ENCODE peak calls at places on chromosomes 5 and 9, in nine cellular contexts. One of them, this sample, is unnamed.

GRCh38 chr5:60377826-60378225 is 322.1 kb downstream of the DEPDC1B start:
- DNase-seq in OCI-LY7: no peak
- DNase-seq in neural progenitor cell: no peak
- DNase-seq in GM23338: no peak
- DNase-seq in PC-3: no peak
- DNase-seq in GM23248: peak; percentile 57
- DNase-seq in HCT116: no peak
- DNase-seq in SK-N-SH: no peak
- DNase-seq in hepatocyte: no peak
- DNase-seq in this sample: no peak

GRCh38 chr9:16869961-16870605 is 387 bp downstream of the BNC2 start:
- DNase-seq in OCI-LY7: no peak
- DNase-seq in neural progenitor cell: peak; percentile 52
- DNase-seq in GM23338: peak; percentile 54
- DNase-seq in PC-3: peak; percentile 23
- DNase-seq in GM23248: peak; percentile 65
- DNase-seq in HCT116: no peak
- DNase-seq in SK-N-SH: peak; percentile 67
- DNase-seq in hepatocyte: peak; percentile 33
- DNase-seq in this sample: no peak

GRCh38 chr5:176724472-176724871 is 77.2 kb downstream of the TSPAN17 start:
- DNase-seq in OCI-LY7: no peak
- DNase-seq in neural progenitor cell: no peak
- DNase-seq in GM23338: no peak
- DNase-seq in PC-3: no peak
- DNase-seq in GM23248: no peak
- DNase-seq in HCT116: no peak
- DNase-seq in SK-N-SH: no peak
- DNase-seq in hepatocyte: no peak
- DNase-seq in this sample: no peak

GRCh38 chr5:108516771-108517170 is 134.9 kb upstream of the FBXL17 start:
- DNase-seq in OCI-LY7: no peak
- DNase-seq in neural progenitor cell: no peak
- DNase-seq in GM23338: no peak
- DNase-seq in PC-3: no peak
- DNase-seq in GM23248: no peak
- DNase-seq in HCT116: no peak
- DNase-seq in SK-N-SH: no peak
- DNase-seq in hepatocyte: peak; percentile 49
- DNase-seq in this sample: no peak

GRCh38 chr5:8710426-8710930 is 835.4 kb downstream of the SEMA5A start:
- DNase-seq in OCI-LY7: no peak
- DNase-seq in neural progenitor cell: no peak
- DNase-seq in GM23338: no peak
- DNase-seq in PC-3: no peak
- DNase-seq in GM23248: no peak
- DNase-seq in HCT116: no peak
- DNase-seq in SK-N-SH: no peak
- DNase-seq in hepatocyte: no peak
- DNase-seq in this sample: no peak

GRCh38 chr9:37617161-37617560 is 24.8 kb upstream of the TOMM5 start:
- DNase-seq in OCI-LY7: no peak
- DNase-seq in neural progenitor cell: no peak
- DNase-seq in GM23338: no peak
- DNase-seq in PC-3: no peak
- DNase-seq in GM23248: no peak
- DNase-seq in HCT116: no peak
- DNase-seq in SK-N-SH: no peak
- DNase-seq in hepatocyte: peak; percentile 19
- DNase-seq in this sample: no peak

GRCh38 chr5:84274585-84275468 is 109.9 kb downstream of the EDIL3 start:
- DNase-seq in OCI-LY7: peak; percentile 17
- DNase-seq in neural progenitor cell: peak; percentile 61
- DNase-seq in GM23338: peak; percentile 79
- DNase-seq in PC-3: peak; percentile 60
- DNase-seq in GM23248: peak; percentile 53
- DNase-seq in HCT116: peak; percentile 26
- DNase-seq in SK-N-SH: peak; percentile 22
- DNase-seq in hepatocyte: peak; percentile 42
- DNase-seq in this sample: peak; percentile 34

GRCh38 chr5:174636081-174636480 is 88.3 kb upstream of the MSX2 start:
- DNase-seq in OCI-LY7: no peak
- DNase-seq in neural progenitor cell: no peak
- DNase-seq in GM23338: no peak
- DNase-seq in PC-3: no peak
- DNase-seq in GM23248: no peak
- DNase-seq in HCT116: no peak
- DNase-seq in SK-N-SH: no peak
- DNase-seq in hepatocyte: no peak
- DNase-seq in this sample: peak; percentile 18

GRCh38 chr5:1800470-1801060 is 642 bp upstream of the NDUFS6 start:
- DNase-seq in OCI-LY7: no peak
- DNase-seq in neural progenitor cell: peak; percentile 56
- DNase-seq in GM23338: peak; percentile 34
- DNase-seq in PC-3: peak; percentile 11
- DNase-seq in GM23248: no peak
- DNase-seq in HCT116: no peak
- DNase-seq in SK-N-SH: no peak
- DNase-seq in hepatocyte: no peak
- DNase-seq in this sample: peak; percentile 43

GRCh38 chr5:119330367-119331183 is 25.2 kb upstream of the TNFAIP8 start:
- DNase-seq in OCI-LY7: no peak
- DNase-seq in neural progenitor cell: no peak
- DNase-seq in GM23338: no peak
- DNase-seq in PC-3: no peak
- DNase-seq in GM23248: peak; percentile 34
- DNase-seq in HCT116: no peak
- DNase-seq in SK-N-SH: no peak
- DNase-seq in hepatocyte: no peak
- DNase-seq in this sample: no peak

GRCh38 chr5:17305024-17305423 is 87.6 kb downstream of the BASP1 start:
- DNase-seq in OCI-LY7: no peak
- DNase-seq in neural progenitor cell: no peak
- DNase-seq in GM23338: no peak
- DNase-seq in PC-3: no peak
- DNase-seq in GM23248: no peak
- DNase-seq in HCT116: no peak
- DNase-seq in SK-N-SH: no peak
- DNase-seq in hepatocyte: peak; percentile 31
- DNase-seq in this sample: no peak

GRCh38 chr5:95759005-95759404 is 27.9 kb downstream of the RHOBTB3 start:
- DNase-seq in OCI-LY7: no peak
- DNase-seq in neural progenitor cell: no peak
- DNase-seq in GM23338: no peak
- DNase-seq in PC-3: no peak
- DNase-seq in GM23248: no peak
- DNase-seq in HCT116: no peak
- DNase-seq in SK-N-SH: no peak
- DNase-seq in hepatocyte: peak; percentile 24
- DNase-seq in this sample: no peak

GRCh38 chr5:170108266-170108785 is 2.6 kb downstream of the FOXI1 start:
- DNase-seq in OCI-LY7: no peak
- DNase-seq in neural progenitor cell: no peak
- DNase-seq in GM23338: no peak
- DNase-seq in PC-3: no peak
- DNase-seq in GM23248: no peak
- DNase-seq in HCT116: no peak
- DNase-seq in SK-N-SH: no peak
- DNase-seq in hepatocyte: no peak
- DNase-seq in this sample: no peak

GRCh38 chr9:126157409-126157808 is 169.2 kb upstream of the MVB12B start:
- DNase-seq in OCI-LY7: no peak
- DNase-seq in neural progenitor cell: no peak
- DNase-seq in GM23338: no peak
- DNase-seq in PC-3: no peak
- DNase-seq in GM23248: no peak
- DNase-seq in HCT116: no peak
- DNase-seq in SK-N-SH: no peak
- DNase-seq in hepatocyte: no peak
- DNase-seq in this sample: no peak

GRCh38 chr5:5317976-5318375 is 104.5 kb upstream of the ICE1 start:
- DNase-seq in OCI-LY7: no peak
- DNase-seq in neural progenitor cell: no peak
- DNase-seq in GM23338: no peak
- DNase-seq in PC-3: no peak
- DNase-seq in GM23248: no peak
- DNase-seq in HCT116: no peak
- DNase-seq in SK-N-SH: no peak
- DNase-seq in hepatocyte: no peak
- DNase-seq in this sample: no peak

GRCh38 chr5:172548311-172548731 is 92.7 kb upstream of the NEURL1B start:
- DNase-seq in OCI-LY7: no peak
- DNase-seq in neural progenitor cell: peak; percentile 44
- DNase-seq in GM23338: no peak
- DNase-seq in PC-3: no peak
- DNase-seq in GM23248: no peak
- DNase-seq in HCT116: no peak
- DNase-seq in SK-N-SH: no peak
- DNase-seq in hepatocyte: no peak
- DNase-seq in this sample: no peak

GRCh38 chr5:143588933-143589662 is 185.6 kb upstream of the NR3C1 start:
- DNase-seq in OCI-LY7: no peak
- DNase-seq in neural progenitor cell: no peak
- DNase-seq in GM23338: no peak
- DNase-seq in PC-3: peak; percentile 49
- DNase-seq in GM23248: no peak
- DNase-seq in HCT116: no peak
- DNase-seq in SK-N-SH: no peak
- DNase-seq in hepatocyte: peak; percentile 43
- DNase-seq in this sample: peak; percentile 48

DNA sequence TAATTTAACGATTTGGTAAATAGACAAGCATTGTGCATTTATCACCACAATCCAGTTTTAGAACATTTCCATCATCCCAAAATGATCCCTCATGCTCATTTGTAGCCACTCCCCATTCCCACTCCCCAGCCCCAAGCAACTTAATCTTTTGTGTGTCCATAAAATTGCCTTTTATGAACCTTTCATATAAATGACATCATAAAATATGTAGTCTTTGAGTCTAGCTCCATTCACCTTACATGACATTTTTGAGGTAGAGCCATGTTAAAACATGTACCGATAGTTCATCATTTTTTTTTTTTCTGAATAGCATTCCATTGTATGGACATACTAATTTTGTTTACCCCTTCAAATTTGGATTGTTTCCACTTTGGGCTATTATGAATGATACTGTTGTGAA is 70.5 kb downstream of the C9orf85 start:
- DNase-seq in OCI-LY7: no peak
- DNase-seq in neural progenitor cell: no peak
- DNase-seq in GM23338: no peak
- DNase-seq in PC-3: no peak
- DNase-seq in GM23248: no peak
- DNase-seq in HCT116: no peak
- DNase-seq in SK-N-SH: no peak
- DNase-seq in hepatocyte: no peak
- DNase-seq in this sample: no peak
- TF ChIP-seq EZH2phosphoT487 in OCI-LY7: no peak
- TF ChIP-seq EZH2phosphoT487 in neural progenitor cell: no peak
- TF ChIP-seq EZH2phosphoT487 in GM23338: no peak
- TF ChIP-seq EZH2phosphoT487 in PC-3: no peak
- TF ChIP-seq EZH2phosphoT487 in GM23248: no peak
- TF ChIP-seq EZH2phosphoT487 in HCT116: no peak
- TF ChIP-seq EZH2phosphoT487 in SK-N-SH: no peak
- TF ChIP-seq EZH2phosphoT487 in hepatocyte: no peak
- TF ChIP-seq EZH2phosphoT487 in this sample: no peak

DNA sequence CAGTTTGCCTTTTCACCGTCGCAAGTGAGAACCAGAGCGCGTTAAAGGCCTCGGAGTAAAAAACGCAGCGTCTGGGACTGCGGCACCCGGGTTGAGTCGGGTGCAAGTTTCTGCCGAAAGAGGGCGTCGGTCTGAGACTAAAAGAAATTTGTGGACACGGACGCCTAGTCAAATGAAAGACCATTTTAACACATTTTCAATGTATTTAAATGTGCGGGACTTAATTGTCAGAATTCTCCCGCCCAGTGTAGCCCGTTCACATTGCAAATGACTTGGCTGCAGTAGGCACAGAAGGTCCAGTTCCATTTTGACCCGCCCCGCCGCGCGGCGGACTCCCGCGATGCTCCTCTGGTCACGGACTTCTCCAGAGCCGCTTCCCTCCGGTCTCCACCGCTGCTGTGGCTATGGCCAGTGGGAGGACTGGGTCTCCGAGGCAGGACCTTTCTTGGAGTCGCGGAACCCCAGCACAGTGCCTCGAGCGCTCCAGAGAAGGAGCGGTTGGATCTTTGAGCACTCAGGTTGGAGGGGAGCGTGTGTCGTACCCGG is 1.3 kb upstream of the NPR3 start:
- DNase-seq in OCI-LY7: no peak
- DNase-seq in neural progenitor cell: peak; percentile 88
- DNase-seq in GM23338: peak; percentile 91
- DNase-seq in PC-3: peak; percentile 79
- DNase-seq in GM23248: peak; percentile 91
- DNase-seq in HCT116: peak; percentile 53
- DNase-seq in SK-N-SH: peak; percentile 71
- DNase-seq in hepatocyte: peak; percentile 80
- DNase-seq in this sample: peak; percentile 81
- TF ChIP-seq EZH2phosphoT487 in OCI-LY7: no peak
- TF ChIP-seq EZH2phosphoT487 in neural progenitor cell: peak; percentile 79
- TF ChIP-seq EZH2phosphoT487 in GM23338: no peak
- TF ChIP-seq EZH2phosphoT487 in PC-3: no peak
- TF ChIP-seq EZH2phosphoT487 in GM23248: no peak
- TF ChIP-seq EZH2phosphoT487 in HCT116: no peak
- TF ChIP-seq EZH2phosphoT487 in SK-N-SH: no peak
- TF ChIP-seq EZH2phosphoT487 in hepatocyte: no peak
- TF ChIP-seq EZH2phosphoT487 in this sample: no peak

DNA sequence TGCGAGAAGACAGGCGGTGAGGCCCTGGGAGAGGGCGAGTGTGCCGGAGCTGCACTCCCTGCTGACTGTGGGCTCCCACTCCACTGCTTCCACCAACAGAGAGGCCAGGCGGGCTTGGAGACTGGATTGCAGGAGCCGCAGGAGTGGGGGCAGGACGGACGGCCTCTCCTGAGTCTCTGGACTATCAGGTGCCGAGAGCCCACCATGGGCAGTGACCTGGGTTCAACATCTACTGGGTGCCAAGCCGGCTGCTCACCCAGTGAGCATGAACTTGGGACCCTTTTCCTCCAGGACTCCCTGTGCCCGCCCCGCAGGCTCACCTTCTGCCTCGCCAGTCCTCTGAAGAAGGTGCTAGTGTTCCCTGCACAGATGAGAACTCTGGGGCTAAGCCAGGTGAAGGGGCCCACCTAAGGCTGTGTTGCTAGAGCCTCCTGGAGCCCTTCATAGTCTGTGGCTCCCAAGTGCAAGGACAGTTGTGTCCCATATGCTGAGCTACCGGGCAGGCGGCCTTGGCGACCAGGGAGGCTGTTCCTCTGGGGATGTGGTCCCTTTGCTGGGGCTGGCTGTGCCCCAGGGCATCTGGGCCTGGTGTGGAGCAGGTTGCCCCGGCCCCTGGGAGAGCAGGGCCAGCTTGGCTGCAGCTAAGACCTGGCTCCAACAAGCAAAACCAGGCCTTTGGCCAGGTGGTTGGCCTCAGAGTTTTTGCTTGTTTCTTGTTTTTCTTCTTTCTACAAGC is 77.7 kb upstream of the PHYKPL start:
- DNase-seq in OCI-LY7: no peak
- DNase-seq in neural progenitor cell: no peak
- DNase-seq in GM23338: no peak
- DNase-seq in PC-3: no peak
- DNase-seq in GM23248: no peak
- DNase-seq in HCT116: no peak
- DNase-seq in SK-N-SH: peak; percentile 64
- DNase-seq in hepatocyte: no peak
- DNase-seq in this sample: no peak
- TF ChIP-seq EZH2phosphoT487 in OCI-LY7: no peak
- TF ChIP-seq EZH2phosphoT487 in neural progenitor cell: no peak
- TF ChIP-seq EZH2phosphoT487 in GM23338: no peak
- TF ChIP-seq EZH2phosphoT487 in PC-3: no peak
- TF ChIP-seq EZH2phosphoT487 in GM23248: no peak
- TF ChIP-seq EZH2phosphoT487 in HCT116: no peak
- TF ChIP-seq EZH2phosphoT487 in SK-N-SH: no peak
- TF ChIP-seq EZH2phosphoT487 in hepatocyte: no peak
- TF ChIP-seq EZH2phosphoT487 in this sample: no peak

GRCh38 chr9:97811534-97812246 is 41.3 kb upstream of the FOXE1 start:
- DNase-seq in OCI-LY7: no peak
- DNase-seq in neural progenitor cell: no peak
- DNase-seq in GM23338: no peak
- DNase-seq in PC-3: peak; percentile 19
- DNase-seq in GM23248: peak; percentile 55
- DNase-seq in HCT116: no peak
- DNase-seq in SK-N-SH: no peak
- DNase-seq in hepatocyte: no peak
- DNase-seq in this sample: no peak
- TF ChIP-seq EZH2phosphoT487 in OCI-LY7: no peak
- TF ChIP-seq EZH2phosphoT487 in neural progenitor cell: no peak
- TF ChIP-seq EZH2phosphoT487 in GM23338: no peak
- TF ChIP-seq EZH2phosphoT487 in PC-3: no peak
- TF ChIP-seq EZH2phosphoT487 in GM23248: no peak
- TF ChIP-seq EZH2phosphoT487 in HCT116: no peak
- TF ChIP-seq EZH2phosphoT487 in SK-N-SH: no peak
- TF ChIP-seq EZH2phosphoT487 in hepatocyte: no peak
- TF ChIP-seq EZH2phosphoT487 in this sample: no peak